ENCODE peak calls at places on chromosome 3, in six cellular contexts. M is RPMI8226; J is OCI-M1; D is PC-9; N is activated naive CD8-positive, alpha-beta T cell treated with anti-CD3 and anti-CD28 coated beads, Interleukin-2, amount 50 U/mL, for 24 hours; E is A172. P is an unnamed sample.

GRCh38 chr3:7562892-7563291 is 702.0 kb downstream of the GRM7 start:
- DNase-seq in M (no peak), J (no peak), D (no peak), N (no peak), E (no peak), P (no peak)

GRCh38 chr3:45896956-45897355 is 10.6 kb downstream of the CCR9 start:
- DNase-seq in M (no peak), J (no peak), D (no peak), N (no peak), E (peak; percentile 23), P (no peak)

GRCh38 chr3:69309810-69310209 is 76.1 kb downstream of the FRMD4B start:
- DNase-seq in M (peak; percentile 36), J (peak; percentile 5), D (no peak), N (no peak), E (peak; percentile 52), P (no peak)

GRCh38 chr3:8712871-8713360 is 20.7 kb upstream of the CAV3 start:
- DNase-seq in M (peak; percentile 74), J (no peak), D (no peak), N (no peak), E (no peak), P (no peak)

GRCh38 chr3:76733073-76733759 is 306.7 kb upstream of the ROBO2 start:
- DNase-seq in M (no peak), J (no peak), D (no peak), N (no peak), E (no peak), P (no peak)

GRCh38 chr3:101070260-101071121 is 77.3 kb upstream of the ABI3BP start:
- DNase-seq in M (peak; percentile 66), J (peak; percentile 87), D (peak; percentile 53), N (peak; percentile 82), E (peak; percentile 39), P (peak; percentile 69)

GRCh38 chr3:195438371-195438770 is 4.4 kb downstream of the ACAP2 start:
- DNase-seq in M (no peak), J (no peak), D (peak; percentile 74), N (no peak), E (no peak), P (no peak)

GRCh38 chr3:40845447-40845846 is 320.7 kb downstream of the ZNF621 start:
- DNase-seq in M (no peak), J (no peak), D (no peak), N (no peak), E (no peak), P (no peak)

GRCh38 chr3:178714971-178715832 is 179.0 kb downstream of the KCNMB2 start:
- DNase-seq in M (no peak), J (peak; percentile 57), D (no peak), N (no peak), E (no peak), P (no peak)

GRCh38 chr3:114880078-114880477 is 267.0 kb downstream of the ZBTB20 start:
- DNase-seq in M (no peak), J (no peak), D (no peak), N (no peak), E (no peak), P (no peak)

GRCh38 chr3:154795582-154795981 is 284.5 kb upstream of the MME start:
- DNase-seq in M (no peak), J (peak; percentile 10), D (no peak), N (no peak), E (peak; percentile 96), P (no peak)

GRCh38 chr3:1404270-1404669 is 311.4 kb downstream of the CNTN6 start:
- DNase-seq in M (peak; percentile 35), J (peak; percentile 16), D (no peak), N (no peak), E (no peak), P (no peak)

GRCh38 chr3:195068481-195069080 is 202.4 kb downstream of the XXYLT1 start:
- DNase-seq in M (no peak), J (no peak), D (no peak), N (no peak), E (no peak), P (no peak)

GRCh38 chr3:31996195-31996594 is 14.6 kb downstream of the ZNF860 start:
- DNase-seq in M (no peak), J (no peak), D (no peak), N (no peak), E (no peak), P (no peak)

GRCh38 chr3:128296469-128297251 is 143.4 kb downstream of the EEFSEC start:
- DNase-seq in M (no peak), J (no peak), D (no peak), N (no peak), E (no peak), P (no peak)

GRCh38 chr3:1477669-1478068 is 384.8 kb downstream of the CNTN6 start:
- DNase-seq in M (no peak), J (no peak), D (no peak), N (no peak), E (no peak), P (no peak)

GRCh38 chr3:101531473-101532086 is 18.6 kb upstream of the SENP7 start:
- DNase-seq in M (no peak), J (peak; percentile 71), D (no peak), N (no peak), E (peak; percentile 72), P (no peak)

GRCh38 chr3:67863869-67864268 is 209.5 kb upstream of the SUCLG2 start:
- DNase-seq in M (peak; percentile 32), J (no peak), D (no peak), N (no peak), E (peak; percentile 34), P (peak; percentile 26)

GRCh38 chr3:195337747-195338146 is 66.8 kb upstream of the XXYLT1 start:
- DNase-seq in M (no peak), J (no peak), D (no peak), N (no peak), E (no peak), P (no peak)

GRCh38 chr3:185297867-185298266 is 44.0 kb upstream of the EHHADH start:
- DNase-seq in M (no peak), J (peak; percentile 84), D (no peak), N (no peak), E (no peak), P (no peak)

GRCh38 chr3:53257465-53257864 is 1.6 kb upstream of the TKT start:
- DNase-seq in M (no peak), J (no peak), D (no peak), N (no peak), E (no peak), P (no peak)

GRCh38 chr3:107633327-107634141 is 110.8 kb downstream of the BBX start:
- DNase-seq in M (no peak), J (peak; percentile 10), D (no peak), N (no peak), E (no peak), P (peak; percentile 79)

GRCh38 chr3:48688032-48688736 is 2.5 kb upstream of the NCKIPSD start:
- DNase-seq in M (no peak), J (no peak), D (no peak), N (no peak), E (no peak), P (no peak)

GRCh38 chr3:24680214-24680967 is 185.7 kb upstream of the THRB start:
- DNase-seq in M (peak; percentile 60), J (peak; percentile 89), D (peak; percentile 12), N (peak; percentile 76), E (peak; percentile 56), P (peak; percentile 37)

GRCh38 chr3:97736928-97737327 is 27.6 kb upstream of the ARL6 start:
- DNase-seq in M (no peak), J (no peak), D (no peak), N (no peak), E (no peak), P (no peak)

GRCh38 chr3:102936511-102936910 is 501.7 kb downstream of the ZPLD1 start:
- DNase-seq in M (no peak), J (no peak), D (no peak), N (no peak), E (no peak), P (no peak)

GRCh38 chr3:129878355-129878754 is 15.2 kb downstream of the TMCC1 start:
- DNase-seq in M (no peak), J (peak; percentile 24), D (peak; percentile 7), N (no peak), E (no peak), P (no peak)

GRCh38 chr3:141529256-141530132 is 42.7 kb downstream of the RASA2 start:
- DNase-seq in M (no peak), J (peak; percentile 12), D (no peak), N (no peak), E (no peak), P (no peak)

P was measured in AML-193.